ENCODE peak calls at places on chromosomes 7 and 10, in seven cellular contexts. R, N, B, I, L, F and M are unnamed samples.

GRCh38 chr7:16590424-16590823 is 55.1 kb downstream of the ANKMY2 start:
- DNase-seq in L (no peak), I (no peak), R (no peak), B (no peak), N (no peak), F (no peak), M (no peak)

GRCh38 chr7:102872460-102872859 is 40.3 kb upstream of the LRRC17 start:
- DNase-seq in F (peak; percentile 99), N (peak; percentile 77), R (no peak), B (no peak), I (peak; percentile 98), L (no peak), M (peak; percentile 83)

GRCh38 chr7:146150153-146150552 is 33.6 kb downstream of the CNTNAP2 start:
- DNase-seq in B (no peak), L (no peak), F (peak; percentile 60), N (no peak), R (no peak), I (no peak), M (no peak)

GRCh38 chr10:31947144-31947926 is 18.7 kb upstream of the ARHGAP12 start:
- DNase-seq in N (peak; percentile 87), R (no peak), L (no peak), I (peak; percentile 72), B (no peak), F (peak; percentile 96), M (peak; percentile 82)

GRCh38 chr10:90583416-90583815 is 274.4 kb downstream of the HTR7 start:
- DNase-seq in L (no peak), I (no peak), R (no peak), F (no peak), N (no peak), B (no peak), M (no peak)

GRCh38 chr7:105677803-105678583 is 96.7 kb upstream of the EFCAB10 start:
- DNase-seq in F (no peak), L (no peak), N (no peak), B (no peak), I (no peak), R (peak; percentile 82), M (no peak)

GRCh38 chr7:1948887-1949680 is 279.0 kb downstream of the ELFN1 start:
- DNase-seq in F (no peak), I (no peak), R (peak; percentile 21), N (no peak), B (no peak), L (no peak), M (no peak)

GRCh38 chr7:19116121-19117080 is 1.0 kb downstream of the TWIST1 start:
- DNase-seq in B (peak; percentile 8), R (no peak), I (peak; percentile 27), F (peak; percentile 56), L (peak; percentile 24), N (peak; percentile 25), M (no peak)

GRCh38 chr7:101163281-101164070 is 1.9 kb downstream of the VGF start:
- DNase-seq in N (peak; percentile 67), I (no peak), L (no peak), B (no peak), R (no peak), F (no peak), M (no peak)

GRCh38 chr7:154304740-154305679 is 252.8 kb downstream of the DPP6 start:
- DNase-seq in N (no peak), B (no peak), R (no peak), F (no peak), I (no peak), L (no peak), M (no peak)

GRCh38 chr10:72308320-72308987 is 34.7 kb downstream of the DDIT4 start:
- DNase-seq in R (no peak), L (peak; percentile 5), N (peak; percentile 89), F (peak; percentile 96), B (peak; percentile 67), I (peak; percentile 84), M (peak; percentile 48)

GRCh38 chr7:140383954-140384713 is 14.2 kb downstream of the SLC37A3 start:
- DNase-seq in B (no peak), N (no peak), L (no peak), I (no peak), F (no peak), R (no peak), M (no peak)

GRCh38 chr7:157658851-157659412 is 322.1 kb downstream of the DNAJB6 start:
- DNase-seq in R (no peak), B (no peak), F (no peak), I (no peak), N (no peak), L (no peak), M (no peak)

GRCh38 chr10:119316729-119317097 is 109.3 kb downstream of the GRK5 start:
- DNase-seq in B (no peak), F (peak; percentile 85), R (no peak), I (peak; percentile 88), N (peak; percentile 94), L (no peak), M (peak; percentile 46)

GRCh38 chr7:132226626-132227290 is 349.5 kb downstream of the PLXNA4 start:
- DNase-seq in N (no peak), F (no peak), I (no peak), R (no peak), L (no peak), B (no peak), M (no peak)

GRCh38 chr7:42350801-42351200 is 113.8 kb upstream of the GLI3 start:
- DNase-seq in L (no peak), B (peak; percentile 13), R (no peak), I (no peak), N (no peak), F (peak; percentile 22), M (peak; percentile 53)

GRCh38 chr10:132545659-132546367 is 8.2 kb downstream of the INPP5A start:
- DNase-seq in L (no peak), B (no peak), R (no peak), I (no peak), F (no peak), N (no peak), M (no peak)

GRCh38 chr10:132542086-132542775 is 4.6 kb downstream of the INPP5A start:
- DNase-seq in N (no peak), L (no peak), I (no peak), F (no peak), R (peak; percentile 43), B (peak; percentile 9), M (no peak)

GRCh38 chr10:132542819-132543218 is 5.2 kb downstream of the INPP5A start:
- DNase-seq in R (no peak), L (no peak), N (no peak), F (no peak), B (no peak), I (no peak), M (no peak)

GRCh38 chr10:132544744-132545658 is 7.4 kb downstream of the INPP5A start:
- DNase-seq in I (no peak), N (no peak), B (no peak), R (peak; percentile 37), L (no peak), F (no peak), M (no peak)

GRCh38 chr10:132543916-132544743 is 6.5 kb downstream of the INPP5A start:
- DNase-seq in R (no peak), B (no peak), I (no peak), F (no peak), L (no peak), N (no peak), M (no peak)
- H3K4me3 ChIP-seq in R (peak overlapping the region; percentile 55), B (no peak overlapping the region), I (no peak overlapping the region), F (no peak overlapping the region), L (no peak overlapping the region), N (no peak overlapping the region), M (no peak overlapping the region)

GRCh38 chr7:153297141-153297540 is 537.6 kb downstream of the ACTR3B start:
- DNase-seq in B (no peak), F (no peak), N (no peak), I (no peak), R (no peak), L (no peak), M (no peak)

DNA sequence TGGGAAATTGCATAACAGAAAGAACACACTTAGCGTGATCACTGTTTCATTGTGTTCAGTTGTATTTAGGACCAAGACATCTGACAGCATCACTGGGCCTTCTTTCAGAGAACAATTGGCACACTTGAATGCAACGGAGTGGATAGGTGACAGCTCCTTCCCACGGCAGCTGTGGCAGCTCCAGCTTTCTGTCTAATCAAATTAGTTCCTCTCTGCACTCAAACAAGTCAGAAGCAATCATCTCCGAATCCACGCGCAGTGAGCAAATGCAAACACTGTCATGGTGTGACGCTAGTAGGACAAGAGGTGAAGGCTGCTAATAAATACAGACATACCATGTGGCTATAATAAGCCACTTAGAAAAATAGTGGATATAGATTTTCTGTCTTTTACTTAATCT is 542.4 kb downstream of the ACTR3B start:
- DNase-seq in I (no peak), R (no peak), B (no peak), F (no peak), N (no peak), L (no peak), M (no peak)
- H3K4me3 ChIP-seq in I (no peak overlapping the region), R (no peak overlapping the region), B (no peak overlapping the region), F (no peak overlapping the region), N (no peak overlapping the region), L (no peak overlapping the region), M (no peak overlapping the region)

DNA sequence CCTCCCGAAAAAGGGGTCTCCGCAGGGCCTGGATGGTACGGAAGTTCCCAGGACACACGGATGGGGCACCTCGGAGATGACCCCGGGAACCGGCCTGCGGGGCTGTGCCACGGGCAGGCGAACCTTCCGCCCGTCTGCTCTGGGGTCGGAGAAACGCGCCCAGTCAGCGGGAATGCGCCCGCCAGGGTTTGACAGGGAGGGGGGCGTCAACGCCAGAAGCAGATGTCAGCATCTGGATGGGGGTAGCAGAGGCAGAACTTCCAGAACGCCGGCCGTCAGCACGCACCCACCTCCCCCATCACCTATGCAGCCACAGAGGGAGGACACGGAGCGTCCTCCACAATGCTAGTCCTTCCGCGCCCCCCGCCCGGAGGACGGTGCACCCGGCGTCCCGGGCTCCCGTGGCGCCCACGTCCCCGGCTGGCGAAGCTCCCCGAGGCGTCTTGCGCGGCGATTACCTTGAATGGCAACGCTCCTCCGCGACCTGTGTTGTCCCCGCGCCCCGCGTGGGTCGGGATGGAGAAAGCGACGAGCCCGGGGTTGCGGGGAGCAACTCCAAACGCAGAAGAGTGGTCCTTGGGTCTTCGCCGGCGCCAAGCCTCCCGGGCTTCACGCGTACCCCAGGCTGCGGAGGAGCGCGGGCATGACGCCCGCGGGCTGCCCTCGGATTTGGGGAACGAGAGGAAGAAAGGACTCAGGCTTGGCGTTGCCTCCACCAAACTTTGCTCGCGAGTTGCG is 571 bp downstream of the FGFR2 start:
- DNase-seq in R (no peak), I (no peak), B (no peak), L (no peak), N (no peak), F (peak; percentile 5), M (no peak)
- H3K4me3 ChIP-seq in R (no peak overlapping the region), I (peak overlapping the region; percentile 2), B (peak overlapping the region; percentile 42), L (peak overlapping the region; percentile 37), N (peak overlapping the region; percentile 54), F (no peak overlapping the region), M (peak overlapping the region; percentile 36)

GRCh38 chr7:116630932-116631449 is 41.0 kb upstream of the MET start:
- DNase-seq in F (peak; percentile 98), R (no peak), N (peak; percentile 96), B (peak; percentile 20), L (peak; percentile 67), I (peak; percentile 91), M (peak; percentile 88)

GRCh38 chr7:116632349-116632748 is 39.6 kb upstream of the MET start:
- DNase-seq in R (no peak), L (no peak), I (no peak), B (no peak), F (no peak), N (no peak), M (peak; percentile 2)

GRCh38 chr7:116628971-116629586 is 42.9 kb upstream of the MET start:
- DNase-seq in L (no peak), B (no peak), N (peak; percentile 79), R (no peak), F (peak; percentile 54), I (peak; percentile 4), M (no peak)

GRCh38 chr7:116631676-116632075 is 40.3 kb upstream of the MET start:
- DNase-seq in L (no peak), N (no peak), F (no peak), R (no peak), I (no peak), B (no peak), M (no peak)

GRCh38 chr7:116630357-116630756 is 41.6 kb upstream of the MET start:
- DNase-seq in I (no peak), F (no peak), L (peak; percentile 92), N (no peak), B (no peak), R (no peak), M (no peak)
- H3K4me3 ChIP-seq in I (no peak overlapping the region), F (no peak overlapping the region), L (peak overlapping the region; percentile 53), N (no peak overlapping the region), B (no peak overlapping the region), R (no peak overlapping the region), M (no peak overlapping the region)